ENCODE peak calls at places on chromosomes 2 and 18, in nine cellular contexts. L is NCI-H82; B is AG04450; O is stimulated activated CD4-positive, alpha-beta T cell treated with anti-CD3 and anti-CD28 coated beads, Interleukin-1b, Interleukin-23, amount 100 ng/mL, for 1 hour; W is brain microvascular endothelial cell; H is neural crest cell; F is T-helper 2 cell; I is lung microvascular endothelial cell; Z is RWPE1. G is an unnamed sample.

GRCh38 chr2:177816740-177817139 is 255.8 kb downstream of the PDE11A start:
- DNase-seq in H (no peak), I (no peak), F (no peak), B (no peak), L (no peak), Z (no peak), O (no peak), W (no peak), G (no peak)

GRCh38 chr2:170770008-170770303 is 222 bp upstream of the ERICH2 start:
- DNase-seq in F (no peak), W (no peak), O (no peak), B (no peak), I (peak), L (no peak), H (no peak), Z (no peak), G (no peak)

GRCh38 chr18:25349131-25349925 is 2.6 kb downstream of the ZNF521 start:
- DNase-seq in Z (no peak), B (peak), L (peak), O (no peak), F (no peak), W (peak), H (peak), I (peak), G (no peak)

GRCh38 chr2:121195036-121195435 is 90.0 kb downstream of the TFCP2L1 start:
- DNase-seq in Z (no peak), I (no peak), L (no peak), B (no peak), W (no peak), H (no peak), O (no peak), F (no peak), G (no peak)

GRCh38 chr18:7635948-7636347 is 68.8 kb downstream of the PTPRM start:
- DNase-seq in L (no peak), F (no peak), I (no peak), H (no peak), Z (no peak), B (no peak), W (no peak), O (no peak), G (no peak)

GRCh38 chr2:236691799-236692167 is 122.2 kb downstream of the ACKR3 start:
- DNase-seq in Z (peak), F (no peak), I (no peak), H (no peak), L (no peak), W (no peak), B (no peak), O (no peak), G (no peak)

GRCh38 chr2:234544659-234545611 is 48.1 kb upstream of the ARL4C start:
- DNase-seq in W (peak), H (peak), I (peak), Z (peak), O (peak), B (no peak), F (peak), L (peak), G (peak)

GRCh38 chr2:12099374-12099773 is 352.9 kb downstream of the LPIN1 start:
- DNase-seq in H (no peak), W (no peak), B (no peak), I (no peak), F (no peak), Z (no peak), L (no peak), O (no peak), G (no peak)

GRCh38 chr2:167908786-167909185 is 338.6 kb downstream of the STK39 start:
- DNase-seq in O (no peak), L (no peak), I (no peak), F (no peak), B (no peak), W (no peak), Z (no peak), H (no peak), G (no peak)

GRCh38 chr2:11500702-11501303 is 33.0 kb upstream of the GREB1 start:
- DNase-seq in F (no peak), I (no peak), H (no peak), B (no peak), L (no peak), O (no peak), W (no peak), Z (no peak), G (no peak)